ENCODE peak calls at places on chromosomes 1 and 21, in eight cellular contexts. H, T, I, M, D, W, F and S are unnamed samples.

GRCh38 chr1:230422221-230422981 is 3.7 kb downstream of the PGBD5 start:
- DNase-seq in M (no peak), D (no peak), H (no peak), I (no peak), F (no peak), W (no peak), T (no peak), S (no peak)

GRCh38 chr21:36431252-36431651 is 46.1 kb downstream of the CHAF1B start:
- DNase-seq in W (no peak), M (no peak), F (no peak), T (no peak), D (no peak), I (no peak), H (no peak), S (no peak)

GRCh38 chr1:212288614-212289013 is 3.4 kb downstream of the PPP2R5A start:
- DNase-seq in H (no peak), D (peak), F (no peak), I (no peak), M (peak), T (peak), W (no peak), S (no peak)

GRCh38 chr21:45387506-45387905 is 17.5 kb upstream of the COL18A1 start:
- DNase-seq in W (no peak), D (no peak), M (no peak), I (no peak), T (no peak), F (no peak), H (no peak), S (no peak)

GRCh38 chr1:77605246-77606026 is 77.0 kb downstream of the ZZZ3 start:
- DNase-seq in I (peak), W (peak), F (no peak), H (peak), T (peak), M (peak), D (peak), S (no peak)

GRCh38 chr1:214270097-214270635 is 10.8 kb upstream of the SMYD2 start:
- DNase-seq in T (no peak), W (no peak), D (no peak), I (no peak), M (peak), F (no peak), H (no peak), S (no peak)

GRCh38 chr1:67472056-67472455 is 41.9 kb upstream of the SERBP1 start:
- DNase-seq in W (no peak), I (no peak), H (no peak), T (no peak), M (no peak), D (no peak), F (no peak), S (no peak)

GRCh38 chr1:30759718-30760281 is 2.2 kb upstream of the LAPTM5 start:
- DNase-seq in D (no peak), H (no peak), W (no peak), M (no peak), F (no peak), I (no peak), T (no peak), S (no peak)

GRCh38 chr1:170044187-170044586 is 30.3 kb downstream of the KIFAP3 start:
- DNase-seq in T (no peak), W (no peak), I (no peak), M (no peak), H (no peak), F (no peak), D (peak), S (no peak)

GRCh38 chr1:39657923-39658485 is 13.9 kb downstream of the NT5C1A start:
- DNase-seq in T (peak), W (peak), F (no peak), D (peak), H (peak), I (no peak), M (peak), S (no peak)

GRCh38 chr1:94240822-94241221 is 3.4 kb upstream of the ARHGAP29 start:
- DNase-seq in H (no peak), M (no peak), F (no peak), I (no peak), D (no peak), W (no peak), T (no peak), S (no peak)

GRCh38 chr1:212962509-212962908 is 12.2 kb downstream of the VASH2 start:
- DNase-seq in W (no peak), M (no peak), D (no peak), I (no peak), T (no peak), H (no peak), F (no peak), S (no peak)

GRCh38 chr1:202203238-202204039 is 9.8 kb downstream of the LGR6 start:
- DNase-seq in H (no peak), W (no peak), M (no peak), I (no peak), F (no peak), T (no peak), D (no peak), S (no peak)

GRCh38 chr1:28668956-28669719 is 554 bp downstream of the GMEB1 start:
- DNase-seq in W (no peak), H (no peak), T (no peak), I (peak), D (peak), F (peak), M (peak), S (no peak)

GRCh38 chr1:7669559-7670208 is 101.4 kb upstream of the VAMP3 start:
- DNase-seq in T (peak), W (no peak), F (peak), H (no peak), I (peak), M (peak), D (peak), S (no peak)

GRCh38 chr1:224769987-224770693 is 154.0 kb downstream of the CNIH3 start:
- DNase-seq in W (peak), M (peak), H (peak), D (peak), F (peak), T (no peak), I (no peak), S (no peak)

GRCh38 chr1:220785166-220786056 is 1.3 kb upstream of the MTARC1 start:
- DNase-seq in I (no peak), T (no peak), F (no peak), D (no peak), W (no peak), H (no peak), M (no peak), S (no peak)

GRCh38 chr1:186708578-186709203 is 28.5 kb upstream of the PTGS2 start:
- DNase-seq in M (peak), I (no peak), H (no peak), W (no peak), F (no peak), D (no peak), T (peak), S (no peak)

GRCh38 chr1:85343612-85344255 is 67.3 kb upstream of the BCL10 start:
- DNase-seq in F (no peak), H (no peak), I (no peak), D (peak), T (peak), W (no peak), M (peak), S (no peak)

GRCh38 chr1:10508511-10508951 is 33.8 kb downstream of the PEX14 start:
- DNase-seq in M (peak), D (no peak), T (no peak), F (no peak), W (no peak), I (no peak), H (peak), S (no peak)

GRCh38 chr1:185720633-185721272 is 13.4 kb upstream of the HMCN1 start:
- DNase-seq in F (no peak), H (peak), I (peak), M (peak), D (peak), W (no peak), T (peak), S (no peak)

GRCh38 chr1:156499703-156500577 is 635 bp downstream of the MEF2D start:
- DNase-seq in M (peak), H (no peak), D (no peak), I (peak), W (no peak), F (no peak), T (no peak), S (no peak)

GRCh38 chr1:85818371-85818770 is 110.1 kb upstream of the ZNHIT6 start:
- DNase-seq in I (no peak), M (peak), T (no peak), H (peak), F (no peak), D (peak), W (peak), S (no peak)

GRCh38 chr1:33151115-33151514 is 30.7 kb downstream of the TRIM62 start:
- DNase-seq in T (no peak), F (no peak), I (no peak), H (no peak), M (no peak), D (no peak), W (no peak), S (no peak)

GRCh38 chr1:15411593-15412487 is 2.2 kb downstream of the EFHD2 start:
- DNase-seq in W (no peak), T (no peak), I (peak), M (no peak), F (no peak), H (no peak), D (peak), S (no peak)

GRCh38 chr1:235650341-235651169 is 971 bp upstream of the GNG4 start:
- DNase-seq in H (no peak), W (no peak), D (no peak), I (no peak), T (no peak), M (peak), F (no peak), S (no peak)

GRCh38 chr1:152182431-152182830 is 23.4 kb upstream of the RPTN start:
- DNase-seq in T (no peak), H (no peak), M (peak), D (peak), I (no peak), W (no peak), F (no peak), S (no peak)

GRCh38 chr1:184002071-184002470 is 35.5 kb downstream of the COLGALT2 start:
- DNase-seq in D (peak), I (no peak), F (peak), M (peak), H (peak), T (peak), W (peak), S (no peak)

GRCh38 chr1:30748098-30748698 is 9.4 kb downstream of the LAPTM5 start:
- DNase-seq in M (no peak), T (peak), D (no peak), I (no peak), H (peak), F (peak), W (no peak), S (no peak)

GRCh38 chr1:38773483-38773882 is 86.1 kb downstream of the RRAGC start:
- DNase-seq in H (no peak), I (no peak), W (no peak), T (no peak), M (no peak), D (no peak), F (no peak), S (no peak)

GRCh38 chr1:82269466-82269865 is 468.7 kb downstream of the ADGRL2 start:
- DNase-seq in W (no peak), H (peak), D (no peak), I (no peak), M (peak), F (peak), T (peak), S (no peak)

GRCh38 chr1:145986551-145986950 is 9.8 kb downstream of the TXNIP start:
- DNase-seq in M (no peak), I (no peak), W (no peak), H (no peak), T (no peak), F (no peak), D (no peak), S (no peak)

GRCh38 chr1:116321766-116322175 is 51.3 kb upstream of the ATP1A1 start:
- DNase-seq in W (no peak), T (no peak), I (no peak), D (no peak), H (no peak), F (no peak), M (no peak), S (no peak)

GRCh38 chr1:44499306-44499705 is 94.3 kb downstream of the RNF220 start:
- DNase-seq in F (no peak), T (no peak), D (no peak), I (no peak), M (no peak), H (no peak), W (no peak), S (no peak)

GRCh38 chr1:44503625-44504024 is 98.6 kb downstream of the RNF220 start:
- DNase-seq in H (no peak), W (no peak), I (no peak), F (no peak), T (no peak), D (no peak), M (no peak), S (no peak)

GRCh38 chr1:44501022-44501910 is 96.2 kb downstream of the RNF220 start:
- DNase-seq in F (no peak), W (no peak), H (no peak), D (no peak), M (no peak), T (no peak), I (no peak), S (no peak)

GRCh38 chr1:44497422-44498170 is 92.5 kb downstream of the RNF220 start:
- DNase-seq in I (no peak), H (no peak), W (no peak), F (no peak), D (no peak), M (no peak), T (no peak), S (no peak)

DNA sequence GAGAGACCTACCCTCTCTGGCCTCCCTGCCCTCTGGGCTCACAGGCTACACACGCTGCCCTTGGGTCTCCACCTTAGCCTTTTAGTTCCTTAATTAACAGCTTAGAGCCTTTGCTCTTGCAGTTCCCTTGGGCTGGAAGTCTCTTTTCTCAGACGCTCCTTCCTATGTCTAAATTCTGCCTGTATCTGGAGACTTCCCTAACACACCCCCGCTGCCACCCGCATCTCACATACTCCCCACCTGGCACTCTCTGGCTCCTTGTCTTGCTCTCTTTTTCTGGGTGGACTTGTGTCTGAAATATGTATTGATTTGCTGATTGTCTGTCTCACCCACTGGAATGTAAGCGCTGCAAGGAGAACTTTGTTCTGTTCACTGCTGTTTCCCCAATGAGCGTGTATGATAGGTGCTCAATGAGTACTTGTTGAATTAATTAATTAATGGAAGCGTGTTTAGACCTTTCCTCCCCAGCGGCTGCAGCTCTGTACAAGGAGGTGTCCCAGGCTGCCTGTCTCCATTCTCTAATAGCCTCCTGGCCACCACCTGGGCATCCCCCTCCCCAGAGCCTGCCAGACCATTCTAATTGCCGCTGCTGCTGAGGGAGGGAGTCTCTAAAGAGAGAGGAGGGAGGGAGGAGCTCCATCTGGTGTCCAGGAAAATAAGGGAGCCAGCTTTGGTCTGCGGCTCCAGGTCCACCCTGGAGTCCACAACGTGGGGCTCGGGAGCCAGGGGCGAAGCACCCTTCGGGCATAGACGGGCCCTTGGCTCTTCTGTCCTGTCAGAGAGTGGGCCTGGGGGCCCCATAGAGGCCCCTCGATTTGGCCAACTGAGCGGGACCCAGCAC is 95.3 kb downstream of the RNF220 start:
- DNase-seq in W (no peak), H (no peak), F (no peak), M (peak), T (no peak), D (no peak), I (no peak), S (no peak)
- TF ChIP-seq CTCF in W (peak), H (peak), F (no peak), M (peak), T (no peak), D (peak), I (peak), S (no peak)

DNA sequence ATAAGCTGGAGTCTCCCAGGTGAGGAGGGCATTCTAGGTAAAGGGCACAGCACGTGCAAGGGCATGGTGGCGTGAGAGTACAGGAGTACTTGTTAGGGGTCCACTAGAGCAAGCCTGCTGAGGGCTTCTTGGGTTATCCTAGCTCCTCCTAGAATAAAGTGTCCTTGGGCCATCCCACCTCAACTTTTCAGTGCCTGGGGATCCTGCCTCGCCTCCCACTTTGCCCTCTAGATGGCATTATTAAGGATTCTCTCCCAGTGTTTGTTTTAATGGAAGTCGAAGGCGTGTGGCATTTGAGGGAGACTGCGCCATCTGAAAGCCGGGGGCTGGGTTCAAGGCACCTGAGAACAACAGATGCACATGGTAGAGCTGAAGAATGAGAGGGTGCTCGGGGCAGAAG is 74.5 kb upstream of the SELENON start:
- DNase-seq in M (no peak), F (no peak), I (no peak), D (no peak), T (no peak), H (no peak), W (no peak), S (no peak)
- TF ChIP-seq CTCF in M (peak), F (no peak), I (no peak), D (peak), T (no peak), H (no peak), W (no peak), S (no peak)

DNA sequence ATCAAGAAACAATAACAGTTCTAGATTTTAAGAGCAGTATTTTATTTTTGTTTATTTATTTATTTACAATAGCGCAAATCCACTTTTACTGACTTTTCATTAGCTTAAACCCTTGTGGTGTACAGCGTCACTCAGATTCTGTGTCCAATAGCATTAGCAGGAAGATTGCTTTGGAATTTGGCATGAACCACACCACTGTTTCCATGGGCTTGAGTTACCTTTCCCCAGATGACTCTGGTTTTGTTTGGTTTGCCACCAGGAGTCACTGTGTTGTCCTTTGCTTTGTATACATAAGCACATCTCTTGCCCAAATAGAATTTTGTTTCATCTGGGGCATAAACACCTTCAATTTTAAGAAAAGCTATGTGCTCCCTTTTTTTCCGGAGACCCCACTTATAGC is 25.9 kb upstream of the SNRPE start:
- DNase-seq in T (no peak), H (no peak), I (no peak), D (no peak), F (no peak), M (no peak), W (no peak), S (no peak)
- TF ChIP-seq CTCF in T (no peak), H (peak), I (no peak), D (peak), F (no peak), M (peak), W (no peak), S (no peak)

GRCh38 chr1:204600968-204601367 is 84.6 kb downstream of the LRRN2 start:
- DNase-seq in I (no peak), M (no peak), W (no peak), D (no peak), F (peak), T (no peak), H (no peak), S (no peak)
- TF ChIP-seq CTCF in I (no peak), M (no peak), W (peak), D (peak), F (no peak), T (peak), H (no peak), S (no peak)

DNA sequence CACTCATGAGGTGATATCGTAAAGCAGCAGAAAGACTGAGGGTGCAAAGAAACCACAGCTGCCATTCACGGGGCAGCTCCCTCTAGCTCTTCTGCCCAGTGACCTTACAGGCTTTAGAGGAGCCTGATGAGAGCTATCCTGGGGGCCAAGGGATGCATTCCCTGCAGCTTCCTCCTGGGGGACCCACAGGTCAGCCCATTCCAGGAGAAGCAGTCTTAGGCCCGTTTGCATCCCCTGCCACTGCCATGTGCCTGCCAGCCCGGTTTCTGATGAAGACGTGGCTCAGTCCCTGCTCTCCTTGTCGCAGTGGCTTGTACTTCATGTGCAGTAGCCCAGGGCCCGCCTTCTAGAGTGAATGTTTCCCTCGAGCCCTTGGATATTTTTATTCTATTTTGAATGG is 22.8 kb downstream of the ATP5PO start:
- DNase-seq in F (no peak), M (no peak), T (no peak), I (no peak), D (no peak), W (no peak), H (no peak), S (no peak)
- TF ChIP-seq CTCF in F (no peak), M (no peak), T (no peak), I (no peak), D (peak), W (no peak), H (peak), S (no peak)

GRCh38 chr1:218463194-218464156 is 118.3 kb downstream of the TGFB2 start:
- DNase-seq in F (peak), M (peak), H (no peak), D (peak), T (peak), W (no peak), I (peak), S (peak)
- TF ChIP-seq CTCF in F (no peak), M (no peak), H (no peak), D (no peak), T (no peak), W (no peak), I (no peak), S (no peak)

DNA sequence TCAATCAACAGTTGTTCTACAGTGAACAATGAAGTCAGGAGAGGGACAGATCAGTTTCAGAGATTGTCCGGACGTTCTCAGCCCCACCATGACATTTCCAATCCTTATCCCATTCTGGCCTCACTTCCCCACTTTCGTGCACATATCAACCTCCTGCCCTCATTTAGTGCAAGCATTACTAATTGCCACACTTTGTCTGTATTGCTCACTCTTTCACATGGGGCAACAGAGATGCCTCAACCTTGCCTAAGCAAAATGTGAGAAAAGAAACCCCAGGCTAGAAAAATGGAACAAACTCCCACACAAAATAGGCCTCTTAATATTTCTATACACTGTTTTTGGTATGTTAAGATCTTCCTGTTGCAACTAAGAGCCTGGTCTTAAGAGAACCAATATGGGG is 8.9 kb upstream of the RGS1 start:
- DNase-seq in W (no peak), M (no peak), F (no peak), H (no peak), D (no peak), I (no peak), T (no peak), S (no peak)
- TF ChIP-seq CTCF in W (no peak), M (no peak), F (no peak), H (no peak), D (no peak), I (no peak), T (no peak), S (no peak)